ENCODE peak calls at places on chromosome 7, in nine cellular contexts. T is HCT116, S is H9, E is keratinocyte, W is caudate nucleus, J is GM23338, F is RWPE1, Y is neural progenitor cell, I is aorta. Q is an unnamed sample.

GRCh38 chr7:51311166-51311565 is 5.4 kb downstream of the COBL start:
- DNase-seq in T (no peak), S (no peak), E (no peak), W (no peak), J (no peak), F (no peak), Y (peak; percentile 32), I (no peak), Q (no peak)

GRCh38 chr7:137728426-137728825 is 118.3 kb downstream of the DGKI start:
- DNase-seq in T (no peak), S (no peak), E (no peak), W (no peak), J (no peak), F (no peak), Y (no peak), I (no peak), Q (no peak)

GRCh38 chr7:105675873-105676484 is 94.7 kb upstream of the EFCAB10 start:
- DNase-seq in T (no peak), S (no peak), E (no peak), W (no peak), J (no peak), F (no peak), Y (no peak), I (no peak), Q (no peak)

GRCh38 chr7:47428780-47429472 is 153.0 kb downstream of the TNS3 start:
- DNase-seq in T (no peak), S (no peak), E (no peak), W (no peak), J (no peak), F (no peak), Y (no peak), I (no peak), Q (no peak)

GRCh38 chr7:102063736-102064135 is 222.9 kb upstream of the SH2B2 start:
- DNase-seq in T (peak; percentile 80), S (peak; percentile 80), E (peak; percentile 97), W (no peak), J (peak; percentile 82), F (peak; percentile 85), Y (peak; percentile 59), I (peak; percentile 64), Q (peak; percentile 68)

GRCh38 chr7:7736671-7737070 is 18.3 kb upstream of the RPA3 start:
- DNase-seq in T (no peak), S (peak; percentile 38), E (no peak), W (no peak), J (peak; percentile 49), F (no peak), Y (peak; percentile 76), I (no peak), Q (no peak)

GRCh38 chr7:131898418-131898817 is 342.0 kb upstream of the PODXL start:
- DNase-seq in T (no peak), S (no peak), E (no peak), W (no peak), J (no peak), F (no peak), Y (no peak), I (no peak), Q (no peak)

GRCh38 chr7:155509725-155510551 is 36.4 kb downstream of the CNPY1 start:
- DNase-seq in T (no peak), S (peak; percentile 87), E (no peak), W (no peak), J (peak; percentile 91), F (no peak), Y (peak; percentile 90), I (no peak), Q (no peak)

GRCh38 chr7:128937647-128938523 is at the start of gene IRF5:
- DNase-seq in T (peak; percentile 15), S (peak; percentile 56), E (no peak), W (no peak), J (peak; percentile 67), F (peak; percentile 22), Y (peak; percentile 64), I (peak; percentile 85), Q (no peak)

GRCh38 chr7:27636326-27637006 is 26.2 kb downstream of the HIBADH start:
- DNase-seq in T (no peak), S (no peak), E (no peak), W (no peak), J (peak; percentile 47), F (no peak), Y (peak; percentile 65), I (no peak), Q (no peak)

GRCh38 chr7:55127622-55128081 is 108.8 kb downstream of the EGFR start:
- DNase-seq in T (no peak), S (no peak), E (no peak), W (no peak), J (no peak), F (no peak), Y (no peak), I (no peak), Q (no peak)

GRCh38 chr7:101792051-101792651 is 25.3 kb upstream of the CUX1 start:
- DNase-seq in T (no peak), S (no peak), E (peak; percentile 61), W (no peak), J (no peak), F (peak; percentile 86), Y (no peak), I (peak; percentile 67), Q (peak; percentile 88)

GRCh38 chr7:42991913-42992576 is 59.9 kb downstream of the MRPL32 start:
- DNase-seq in T (no peak), S (peak; percentile 43), E (no peak), W (no peak), J (peak; percentile 46), F (no peak), Y (peak; percentile 27), I (no peak), Q (no peak)

GRCh38 chr7:80729586-80730320 is 91.3 kb downstream of the CD36 start:
- DNase-seq in T (no peak), S (no peak), E (no peak), W (no peak), J (no peak), F (no peak), Y (no peak), I (no peak), Q (no peak)

GRCh38 chr7:127888825-127889224 is 142.4 kb downstream of the LRRC4 start:
- DNase-seq in T (no peak), S (no peak), E (no peak), W (no peak), J (no peak), F (no peak), Y (no peak), I (no peak), Q (no peak)

GRCh38 chr7:142328006-142328405 is 70.1 kb upstream of the PRSS58 start:
- DNase-seq in T (no peak), S (no peak), E (no peak), W (no peak), J (peak; percentile 41), F (no peak), Y (peak; percentile 67), I (no peak), Q (no peak)

GRCh38 chr7:98506471-98506870 is 105.6 kb upstream of the BAIAP2L1 start:
- DNase-seq in T (no peak), S (no peak), E (no peak), W (no peak), J (no peak), F (no peak), Y (no peak), I (no peak), Q (no peak)
- H3K27ac ChIP-seq in T (no peak overlapping the region), S (no peak overlapping the region), E (no peak overlapping the region), W (no peak overlapping the region), J (no peak overlapping the region), F (no peak overlapping the region), Y (no peak overlapping the region), I (no peak overlapping the region), Q (no peak overlapping the region)

GRCh38 chr7:135659159-135659837 is 3.0 kb upstream of the STMP1 start:
- DNase-seq in T (no peak), S (no peak), E (no peak), W (no peak), J (no peak), F (no peak), Y (no peak), I (no peak), Q (no peak)

GRCh38 chr7:135664046-135664589 is 1.8 kb downstream of the STMP1 start:
- DNase-seq in T (no peak), S (no peak), E (no peak), W (no peak), J (no peak), F (no peak), Y (no peak), I (no peak), Q (no peak)

GRCh38 chr7:135662123-135662372 is 266 bp upstream of the STMP1 start:
- DNase-seq in T (no peak), S (no peak), E (no peak), W (no peak), J (no peak), F (no peak), Y (no peak), I (no peak), Q (no peak)

GRCh38 chr7:135662373-135663114 is at the start of gene STMP1:
- DNase-seq in T (peak; percentile 85), S (peak; percentile 96), E (peak; percentile 81), W (peak; percentile 91), J (peak; percentile 98), F (peak; percentile 89), Y (peak; percentile 97), I (peak; percentile 99), Q (peak; percentile 69)

GRCh38 chr7:135661311-135662122 is 797 bp upstream of the STMP1 start:
- DNase-seq in T (no peak), S (no peak), E (no peak), W (no peak), J (no peak), F (peak; percentile 46), Y (no peak), I (no peak), Q (no peak)
- H3K27ac ChIP-seq in T (peak overlapping the region; percentile 71), S (no peak overlapping the region), E (peak overlapping the region; percentile 97), W (peak overlapping the region; percentile 77), J (peak overlapping the region; percentile 88), F (peak overlapping the region; percentile 97), Y (no peak overlapping the region), I (peak overlapping the region; percentile 1), Q (peak overlapping the region; percentile 97)

GRCh38 chr7:103150192-103150591 is 1.3 kb upstream of the NAPEPLD start:
- DNase-seq in T (no peak), S (no peak), E (no peak), W (no peak), J (no peak), F (peak; percentile 38), Y (no peak), I (no peak), Q (peak; percentile 81)
- H3K27ac ChIP-seq in T (no peak overlapping the region), S (no peak overlapping the region), E (no peak overlapping the region), W (peak overlapping the region; percentile 99), J (no peak overlapping the region), F (no peak overlapping the region), Y (no peak overlapping the region), I (no peak overlapping the region), Q (peak overlapping the region; percentile 81)

DNA sequence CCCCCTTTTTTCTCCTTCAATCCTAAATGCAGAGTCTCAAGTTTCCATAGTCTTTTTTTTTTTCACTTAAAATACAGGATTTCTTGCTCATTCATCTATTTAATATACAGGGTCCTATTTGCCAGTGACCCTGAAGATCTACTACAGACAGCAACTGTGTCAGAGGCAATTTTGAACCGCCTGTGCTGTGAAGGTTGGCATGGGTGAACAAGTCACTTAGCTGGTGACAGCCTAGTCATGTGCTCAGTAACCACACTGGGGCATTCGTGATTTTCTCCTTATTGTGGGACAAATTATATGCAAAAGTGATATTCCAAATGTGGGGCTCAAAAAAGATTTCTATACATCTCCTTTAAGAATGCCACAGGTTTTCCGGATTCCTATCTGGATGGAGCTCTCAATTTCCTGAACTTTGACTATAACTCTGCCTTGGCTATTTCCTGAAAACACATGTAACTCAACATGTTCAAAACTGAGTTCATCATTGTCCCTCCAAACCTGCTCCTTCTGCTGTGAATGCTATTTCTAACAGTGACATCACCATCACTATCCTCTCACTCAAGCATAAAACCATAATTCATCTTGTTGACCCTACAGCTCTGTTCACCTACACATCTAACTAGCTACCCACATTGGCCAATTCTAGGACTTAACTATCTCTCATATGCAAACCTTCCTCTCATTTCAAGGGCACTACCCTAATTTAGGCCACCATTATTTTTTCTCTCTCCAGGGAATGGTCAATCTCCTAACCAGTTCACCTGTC is 36.7 kb downstream of the CDK6 start:
- DNase-seq in T (no peak), S (no peak), E (no peak), W (no peak), J (no peak), F (no peak), Y (no peak), I (no peak), Q (no peak)
- H3K27ac ChIP-seq in T (no peak overlapping the region), S (no peak overlapping the region), E (no peak overlapping the region), W (no peak overlapping the region), J (no peak overlapping the region), F (no peak overlapping the region), Y (no peak overlapping the region), I (no peak overlapping the region), Q (no peak overlapping the region)